ENCODE peak calls at places on chromosomes 12 and 14, in seven cellular contexts. L, Z, W, A, H, Y and U are unnamed samples.

GRCh38 chr14:21525995-21526671 is at the start of gene SALL2:
- DNase-seq in L (peak), H (peak), A (peak), W (peak), Z (peak), Y (peak), U (peak)

GRCh38 chr14:74952195-74952665 is 3.2 kb downstream of the PGF start:
- DNase-seq in A (no peak), Z (no peak), H (no peak), Y (no peak), W (no peak), L (no peak), U (no peak)

GRCh38 chr14:23933706-23934105 is 19.9 kb upstream of the DHRS4 start:
- DNase-seq in H (no peak), Z (no peak), L (no peak), A (no peak), Y (no peak), W (no peak), U (no peak)

GRCh38 chr14:23436327-23437141 is 1.1 kb upstream of the MYH7 start:
- DNase-seq in W (no peak), L (no peak), Z (no peak), A (peak), Y (no peak), H (no peak), U (no peak)

GRCh38 chr14:28769358-28769757 is 2.8 kb downstream of the FOXG1 start:
- DNase-seq in L (no peak), H (no peak), W (no peak), Z (no peak), Y (no peak), A (no peak), U (no peak)

GRCh38 chr12:82835217-82835616 is 148.5 kb downstream of the TMTC2 start:
- DNase-seq in A (peak), Y (no peak), W (peak), H (no peak), L (no peak), Z (peak), U (no peak)

GRCh38 chr14:96423012-96423411 is 31.1 kb downstream of the AK7 start:
- DNase-seq in W (no peak), A (no peak), Y (no peak), L (no peak), H (no peak), Z (no peak), U (no peak)

GRCh38 chr14:58805057-58805456 is 167.3 kb downstream of the DACT1 start:
- DNase-seq in A (no peak), H (no peak), Z (peak), Y (peak), L (no peak), W (no peak), U (no peak)

GRCh38 chr12:101698782-101699347 is 1.4 kb downstream of the CHPT1 start:
- DNase-seq in H (no peak), W (peak), Z (peak), A (peak), L (no peak), Y (peak), U (peak)

GRCh38 chr12:123384994-123385376 is 1.1 kb downstream of the KMT5A start:
- DNase-seq in W (peak), A (peak), Z (peak), L (no peak), Y (no peak), H (no peak), U (no peak)

GRCh38 chr14:84520711-84521338 is 1009.1 kb upstream of the FLRT2 start:
- DNase-seq in Y (no peak), L (no peak), A (no peak), Z (no peak), H (no peak), W (peak), U (no peak)

GRCh38 chr12:23222801-23223200 is 597.8 kb downstream of the ETNK1 start:
- DNase-seq in Z (no peak), W (peak), A (no peak), Y (no peak), H (no peak), L (no peak), U (no peak)

GRCh38 chr14:65098586-65098985 is 3.7 kb downstream of the MAX start:
- DNase-seq in Y (no peak), W (peak), L (no peak), H (no peak), A (no peak), Z (peak), U (no peak)
- H3K4me3 ChIP-seq in Y (no peak), W (no peak), L (peak), H (no peak), A (no peak), Z (peak), U (no peak)

GRCh38 chr14:56795284-56795622 is 15.0 kb downstream of the OTX2 start:
- DNase-seq in Z (no peak), L (no peak), A (no peak), W (no peak), H (no peak), Y (no peak), U (no peak)
- H3K4me3 ChIP-seq in Z (no peak), L (no peak), A (no peak), W (no peak), H (no peak), Y (no peak), U (no peak)

DNA sequence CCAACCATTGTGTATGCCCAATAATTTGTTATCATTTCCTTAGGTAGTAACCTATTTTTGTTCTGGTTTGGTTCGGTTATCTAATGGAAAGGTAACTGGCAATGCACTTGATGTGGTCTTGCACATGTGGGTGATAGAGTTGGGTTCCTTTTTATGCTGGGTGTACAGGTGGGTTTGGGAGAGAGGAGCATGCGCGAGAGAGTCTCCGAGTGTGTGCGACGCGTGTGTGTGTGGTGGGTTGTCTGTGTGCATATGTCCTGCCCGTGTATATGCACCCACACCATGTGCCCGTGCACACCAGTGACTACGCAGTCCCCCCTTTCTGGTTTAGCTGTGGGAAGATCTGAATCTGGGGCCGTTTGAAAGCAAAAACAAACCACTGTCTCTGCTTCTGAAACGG is 102.6 kb upstream of the FKBP4 start:
- DNase-seq in H (no peak), Z (no peak), Y (no peak), W (no peak), A (no peak), L (no peak), U (no peak)
- H3K4me3 ChIP-seq in H (no peak), Z (no peak), Y (no peak), W (no peak), A (no peak), L (peak), U (no peak)

DNA sequence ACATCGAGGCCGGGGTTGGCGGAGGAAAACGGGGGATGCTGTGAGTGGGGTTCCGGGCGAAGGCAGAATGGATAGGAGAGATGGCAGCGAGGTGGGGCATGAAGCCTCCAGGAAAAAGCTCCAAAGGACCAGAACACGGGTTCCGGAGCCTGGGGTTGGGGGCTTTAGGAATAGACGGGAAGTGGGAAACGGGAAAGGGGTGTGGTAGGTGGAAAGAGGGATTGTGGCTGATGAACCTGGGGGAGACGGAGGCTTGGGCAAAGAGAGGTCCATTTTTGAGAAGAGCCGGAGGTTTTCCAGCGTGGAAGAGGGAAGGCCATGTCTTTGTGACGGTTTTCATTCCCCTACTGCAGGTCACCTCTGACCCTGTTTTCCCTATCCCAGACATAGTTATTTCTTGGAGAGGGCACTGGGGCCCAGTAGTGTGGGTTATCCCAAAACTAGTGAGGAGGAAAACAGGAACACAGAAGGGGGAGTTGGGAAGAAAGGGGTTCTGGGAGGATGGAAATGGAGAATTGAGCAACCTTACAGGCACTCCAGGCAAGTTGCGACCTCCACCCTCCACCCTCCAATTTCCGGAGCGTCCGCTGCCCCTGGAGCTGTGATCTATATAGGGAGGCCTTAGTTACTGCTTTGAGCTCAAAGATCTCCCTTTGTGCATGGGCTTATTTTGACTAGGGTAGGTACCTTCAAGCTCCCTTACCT is 1.1 kb downstream of the ATN1 start:
- DNase-seq in Y (peak), H (no peak), L (no peak), Z (peak), A (peak), W (no peak), U (no peak)
- H3K4me3 ChIP-seq in Y (peak), H (peak), L (peak), Z (peak), A (peak), W (peak), U (peak)

GRCh38 chr14:79280400-79280670 is 931.0 kb downstream of the DIO2 start:
- DNase-seq in A (no peak), L (no peak), Z (no peak), Y (no peak), W (no peak), H (no peak), U (no peak)

GRCh38 chr14:79279645-79280399 is 931.5 kb downstream of the DIO2 start:
- DNase-seq in Z (peak), H (no peak), A (peak), W (no peak), L (no peak), Y (peak), U (no peak)

GRCh38 chr14:79281244-79282199 is 929.8 kb downstream of the DIO2 start:
- DNase-seq in Y (no peak), W (peak), A (peak), L (no peak), H (no peak), Z (no peak), U (no peak)

GRCh38 chr14:79278286-79278797 is 933.0 kb downstream of the DIO2 start:
- DNase-seq in H (no peak), W (no peak), A (no peak), Z (no peak), Y (peak), L (peak), U (no peak)

GRCh38 chr14:79278798-79279644 is 932.3 kb downstream of the DIO2 start:
- DNase-seq in L (peak), Z (peak), H (peak), W (peak), A (peak), Y (peak), U (peak)
- H3K4me3 ChIP-seq in L (peak), Z (peak), H (peak), W (peak), A (peak), Y (peak), U (peak)

GRCh38 chr14:60652674-60653387 is 3.6 kb upstream of the SIX1 start:
- DNase-seq in L (no peak), Y (no peak), A (no peak), H (no peak), Z (no peak), W (peak), U (no peak)
- H3K4me3 ChIP-seq in L (peak), Y (peak), A (no peak), H (no peak), Z (no peak), W (peak), U (no peak)